ENCODE peak calls at places on chromosomes 16 and 17, in six cellular contexts. X is HFF-Myc, Y is upper lobe of right lung, V is ovary, L is BE2C, U is breast epithelium. A is an unnamed sample.

GRCh38 chr16:5604770-5605169 is 507.2 kb upstream of the EEF2KMT start:
- DNase-seq in X (no peak), Y (no peak), V (no peak), L (peak), U (no peak), A (peak)

GRCh38 chr16:78244131-78244899 is 144.9 kb downstream of the WWOX start:
- DNase-seq in X (no peak), Y (no peak), V (no peak), L (no peak), U (no peak), A (no peak)

GRCh38 chr16:4982056-4982867 is 24.1 kb downstream of the SEC14L5 start:
- DNase-seq in X (no peak), Y (no peak), V (no peak), L (no peak), U (no peak), A (no peak)

GRCh38 chr17:69560987-69561441 is 146.5 kb downstream of the MAP2K6 start:
- DNase-seq in X (no peak), Y (no peak), V (no peak), L (no peak), U (no peak), A (no peak)

GRCh38 chr17:5545051-5545987 is 39.0 kb downstream of the NLRP1 start:
- DNase-seq in X (no peak), Y (peak), V (no peak), L (no peak), U (no peak), A (no peak)

GRCh38 chr17:30969989-30970680 is 704 bp upstream of the RNF135 start:
- DNase-seq in X (no peak), Y (no peak), V (no peak), L (no peak), U (no peak), A (no peak)

GRCh38 chr17:1484060-1484535 is 8.4 kb downstream of the MYO1C start:
- DNase-seq in X (no peak), Y (no peak), V (peak), L (no peak), U (no peak), A (no peak)

GRCh38 chr16:86566601-86566965 is at the start of gene FOXC2:
- DNase-seq in X (peak), Y (peak), V (peak), L (peak), U (peak), A (peak)

GRCh38 chr17:17904171-17905035 is 67.6 kb upstream of the SREBF1 start:
- DNase-seq in X (no peak), Y (no peak), V (no peak), L (no peak), U (no peak), A (no peak)

GRCh38 chr17:29546085-29546484 is 20.8 kb downstream of the ABHD15 start:
- DNase-seq in X (no peak), Y (no peak), V (no peak), L (no peak), U (no peak), A (no peak)

GRCh38 chr16:56311208-56312027 is 113.9 kb downstream of the AMFR start:
- DNase-seq in X (no peak), Y (no peak), V (no peak), L (peak), U (no peak), A (no peak)

GRCh38 chr17:7889166-7889584 is 586 bp downstream of the CHD3 start:
- DNase-seq in X (peak), Y (peak), V (peak), L (peak), U (peak), A (peak)

GRCh38 chr16:29876578-29877249 is 13.7 kb upstream of the CDIPT start:
- DNase-seq in X (no peak), Y (no peak), V (no peak), L (no peak), U (no peak), A (no peak)

GRCh38 chr16:71882505-71883192 is 1.3 kb downstream of the ZNF821 start:
- DNase-seq in X (peak), Y (no peak), V (no peak), L (peak), U (peak), A (peak)

GRCh38 chr17:15157051-15157450 is 108.1 kb downstream of the PMP22 start:
- DNase-seq in X (no peak), Y (no peak), V (no peak), L (no peak), U (no peak), A (no peak)

GRCh38 chr17:50608700-50609375 is 25.8 kb upstream of the ABCC3 start:
- DNase-seq in X (no peak), Y (no peak), V (no peak), L (no peak), U (no peak), A (no peak)

GRCh38 chr17:81027591-81028505 is 7.1 kb upstream of the BAIAP2 start:
- DNase-seq in X (no peak), Y (peak), V (no peak), L (peak), U (no peak), A (no peak)

GRCh38 chr17:48389903-48390302 is 40.1 kb downstream of the SKAP1 start:
- DNase-seq in X (no peak), Y (no peak), V (no peak), L (no peak), U (no peak), A (no peak)

GRCh38 chr17:32277284-32277683 is 11.7 kb downstream of the RHBDL3 start:
- DNase-seq in X (no peak), Y (no peak), V (no peak), L (no peak), U (no peak), A (peak)

GRCh38 chr17:50883850-50884291 is 17.7 kb upstream of the TOB1 start:
- DNase-seq in X (no peak), Y (no peak), V (no peak), L (no peak), U (no peak), A (no peak)

GRCh38 chr16:75019586-75019985 is 20.8 kb downstream of the ZNRF1 start:
- DNase-seq in X (no peak), Y (no peak), V (no peak), L (no peak), U (no peak), A (no peak)

GRCh38 chr16:53048139-53048915 is 4.4 kb downstream of the CHD9NB start:
- DNase-seq in X (no peak), Y (no peak), V (no peak), L (no peak), U (no peak), A (no peak)

GRCh38 chr16:89827383-89828198 is 684 bp upstream of the SPIRE2 start:
- DNase-seq in X (peak), Y (no peak), V (no peak), L (peak), U (peak), A (peak)

GRCh38 chr16:88534731-88535141 is 35.5 kb upstream of the ZC3H18 start:
- DNase-seq in X (no peak), Y (peak), V (peak), L (peak), U (no peak), A (no peak)

GRCh38 chr17:40313660-40314556 is 4.9 kb downstream of the RARA start:
- DNase-seq in X (no peak), Y (no peak), V (no peak), L (no peak), U (no peak), A (no peak)

DNA sequence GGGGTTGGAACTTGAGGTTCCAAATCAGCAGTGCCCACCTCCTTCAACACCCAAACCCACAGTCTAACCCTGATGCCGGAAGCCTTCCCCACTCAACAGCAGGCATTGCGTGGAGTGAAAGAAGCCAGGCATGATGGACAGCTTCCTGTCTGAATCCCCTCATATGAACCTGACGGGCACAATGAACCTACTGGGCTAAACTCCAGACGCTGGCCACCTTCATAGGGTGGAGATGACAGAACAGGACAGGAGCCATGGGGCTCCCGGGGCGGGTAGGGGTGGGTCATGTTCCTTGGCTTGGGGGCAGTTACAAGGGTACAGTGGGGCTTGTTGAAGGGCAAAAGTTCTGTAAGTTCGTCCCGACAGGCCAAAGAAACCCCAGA is 460 bp upstream of the HSBP1 start:
- DNase-seq in X (no peak), Y (no peak), V (no peak), L (no peak), U (no peak), A (no peak)
- H3K4me3 ChIP-seq in X (no peak), Y (peak), V (peak), L (peak), U (peak), A (no peak)

DNA sequence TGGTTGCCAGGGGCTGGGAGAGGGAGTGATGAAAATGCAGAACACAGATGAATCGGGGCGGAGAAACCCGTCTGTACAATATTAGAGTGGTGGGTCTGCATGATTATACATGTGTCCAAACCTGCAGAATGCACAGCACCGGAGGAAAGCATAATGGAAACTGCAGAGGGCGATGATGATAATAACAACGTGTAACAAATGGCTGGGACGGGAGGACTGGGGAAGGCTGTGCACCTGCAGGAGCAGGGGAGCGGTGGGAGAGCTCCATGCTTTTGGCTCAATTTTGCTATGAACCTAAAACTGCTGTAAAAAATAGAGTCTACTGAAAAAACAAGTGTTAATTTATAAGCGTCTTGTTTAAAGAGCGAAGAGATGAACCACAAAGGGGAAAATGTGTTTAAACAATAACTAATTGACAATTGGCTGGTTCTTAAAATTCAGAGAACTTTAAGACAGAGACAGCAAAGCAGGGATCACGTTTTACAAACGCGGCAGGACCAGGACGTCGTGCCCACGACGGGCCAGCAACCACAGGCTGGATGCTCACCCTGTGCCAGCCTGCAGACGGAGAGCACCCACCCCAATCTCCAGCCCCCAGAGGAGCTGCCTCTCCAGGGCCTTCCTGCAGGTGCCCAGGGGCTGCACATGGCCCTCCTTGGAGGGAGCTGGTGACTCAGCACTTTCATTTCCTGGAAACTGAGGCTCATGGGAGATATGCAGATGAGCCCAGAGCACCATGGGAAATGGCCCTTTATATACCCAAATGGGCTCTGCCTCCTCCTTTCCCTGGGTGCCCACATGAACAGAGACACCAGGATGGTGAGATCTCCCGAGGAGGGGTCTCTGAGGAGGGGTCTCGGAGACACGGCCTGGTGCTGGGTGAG is at the start of gene TEX19:
- DNase-seq in X (no peak), Y (no peak), V (no peak), L (peak), U (no peak), A (no peak)
- TF ChIP-seq CTCF in X (no peak), Y (no peak), V (no peak), L (peak), U (no peak), A (no peak)

GRCh38 chr17:42537156-42537805 is 1.2 kb downstream of the NAGLU start:
- DNase-seq in X (no peak), Y (peak), V (peak), L (no peak), U (no peak), A (no peak)

GRCh38 chr17:42536048-42536371 is at the start of gene NAGLU:
- DNase-seq in X (peak), Y (peak), V (peak), L (peak), U (peak), A (no peak)

GRCh38 chr17:42537826-42538451 is 1.9 kb downstream of the NAGLU start:
- DNase-seq in X (no peak), Y (no peak), V (no peak), L (no peak), U (no peak), A (no peak)

GRCh38 chr17:42536372-42537155 is 523 bp downstream of the NAGLU start:
- DNase-seq in X (peak), Y (peak), V (peak), L (peak), U (no peak), A (no peak)

DNA sequence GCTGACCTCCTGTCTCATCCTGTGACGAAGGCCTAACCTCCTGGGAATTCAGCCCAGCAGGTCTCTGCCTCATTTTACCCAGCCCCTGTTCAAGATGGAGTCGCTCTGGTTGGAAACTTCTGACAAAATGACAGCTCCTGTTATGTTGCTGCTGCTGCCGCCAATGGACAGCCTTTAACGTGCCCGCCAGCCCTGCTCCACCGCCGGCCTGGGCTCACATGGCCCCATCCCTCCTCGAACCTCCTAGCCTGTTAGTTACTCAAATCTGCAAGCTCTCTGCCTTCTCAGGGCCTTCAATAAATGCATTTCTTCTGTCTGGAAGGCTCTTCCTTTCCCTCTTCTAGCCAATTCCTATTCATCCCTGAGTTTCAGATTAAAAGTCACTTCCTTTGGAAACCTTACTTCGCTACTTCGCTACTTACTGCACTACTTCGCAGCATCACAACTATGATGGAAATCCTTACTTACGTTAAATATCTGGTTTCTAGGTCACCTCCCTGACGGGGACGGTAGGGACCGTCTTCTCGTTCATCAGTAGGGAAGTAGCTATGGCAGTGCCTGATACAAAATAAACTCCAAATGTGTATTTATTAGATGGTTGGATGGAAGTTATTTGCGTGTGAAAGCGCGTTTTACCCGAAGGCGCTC is 517 bp upstream of the NAGLU start:
- DNase-seq in X (no peak), Y (no peak), V (no peak), L (no peak), U (no peak), A (no peak)
- H3K4me3 ChIP-seq in X (peak), Y (peak), V (peak), L (peak), U (peak), A (peak)

DNA sequence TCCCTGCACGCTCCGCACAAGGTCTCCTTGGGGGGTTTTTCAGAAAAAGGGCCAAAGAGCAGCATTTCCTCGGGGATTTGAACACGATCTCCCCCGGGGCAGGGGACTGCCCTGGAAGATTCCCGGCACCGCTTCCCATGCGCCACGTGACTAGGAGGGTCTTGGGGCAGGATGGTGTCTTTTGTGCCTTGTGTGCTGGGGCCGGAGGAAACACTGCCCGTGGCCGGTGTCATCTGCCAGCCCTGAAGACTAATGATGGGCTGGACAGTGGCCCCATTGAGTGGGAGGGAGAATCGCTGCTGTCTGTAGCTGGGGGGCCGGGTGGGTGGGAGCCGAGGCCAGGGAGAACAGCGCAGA is 315.1 kb downstream of the SEC14L1 start:
- DNase-seq in X (no peak), Y (no peak), V (no peak), L (no peak), U (no peak), A (no peak)
- TF ChIP-seq CTCF in X (no peak), Y (no peak), V (no peak), L (no peak), U (no peak), A (no peak)